ENCODE peak calls at places on chromosomes 1 and 21, in four cellular contexts. V, X, J and H are unnamed samples.

GRCh38 chr1:187961895-187962294 is 1133.1 kb downstream of the PLA2G4A start:
- DNase-seq in V (no peak), X (no peak), J (no peak), H (no peak)

GRCh38 chr1:216173315-216173714 is 249.9 kb downstream of the USH2A start:
- DNase-seq in V (no peak), X (no peak), J (no peak), H (no peak)

GRCh38 chr1:15748690-15749398 is 6.5 kb downstream of the TMEM82 start:
- DNase-seq in V (no peak), X (no peak), J (no peak), H (no peak)

GRCh38 chr1:177511036-177511435 is 340.3 kb downstream of the BRINP2 start:
- DNase-seq in V (no peak), X (no peak), J (peak), H (no peak)

GRCh38 chr1:98119793-98120192 is 199.0 kb upstream of the DPYD start:
- DNase-seq in V (peak), X (no peak), J (peak), H (peak)

GRCh38 chr1:7988576-7988975 is 27.1 kb downstream of the PARK7 start:
- DNase-seq in V (no peak), X (no peak), J (peak), H (no peak)

GRCh38 chr1:151458936-151459330 is 361 bp downstream of the POGZ start:
- DNase-seq in V (peak), X (peak), J (peak), H (peak)

GRCh38 chr1:2103266-2103900 is 53.2 kb downstream of the PRKCZ start:
- DNase-seq in V (no peak), X (no peak), J (no peak), H (no peak)

GRCh38 chr1:24364975-24365678 is 46.0 kb downstream of the GRHL3 start:
- DNase-seq in V (no peak), X (peak), J (peak), H (peak)

GRCh38 chr1:31414692-31415370 is 1.8 kb downstream of the SERINC2 start:
- DNase-seq in V (no peak), X (no peak), J (peak), H (no peak)

GRCh38 chr1:65170511-65171142 is 22.6 kb downstream of the AK4 start:
- DNase-seq in V (no peak), X (peak), J (peak), H (no peak)

GRCh38 chr1:200699871-200700270 is 30.2 kb upstream of the DDX59 start:
- DNase-seq in V (no peak), X (no peak), J (no peak), H (no peak)

GRCh38 chr21:35614412-35614901 is 445.9 kb downstream of the SETD4 start:
- DNase-seq in V (no peak), X (no peak), J (peak), H (no peak)

GRCh38 chr1:21703318-21703963 is 34.3 kb upstream of the RAP1GAP start:
- DNase-seq in V (no peak), X (no peak), J (peak), H (peak)

GRCh38 chr1:216310776-216311175 is 112.5 kb downstream of the USH2A start:
- DNase-seq in V (peak), X (no peak), J (peak), H (peak)

GRCh38 chr1:17624540-17625256 is 85.2 kb downstream of the ARHGEF10L start:
- DNase-seq in V (no peak), X (peak), J (peak), H (peak)

GRCh38 chr1:178620584-178621475 is 104.2 kb upstream of the RALGPS2 start:
- DNase-seq in V (no peak), X (no peak), J (no peak), H (no peak)

GRCh38 chr1:70970407-70970806 is 77.2 kb downstream of the PTGER3 start:
- DNase-seq in V (no peak), X (no peak), J (no peak), H (no peak)

GRCh38 chr1:189619682-189620332 is 857.9 kb downstream of the BRINP3 start:
- DNase-seq in V (no peak), X (no peak), J (peak), H (peak)

GRCh38 chr1:212271823-212272498 is 13.2 kb upstream of the PPP2R5A start:
- DNase-seq in V (no peak), X (no peak), J (no peak), H (no peak)

GRCh38 chr1:247332215-247332900 is 691 bp upstream of the ZNF496 start:
- DNase-seq in V (peak), X (peak), J (peak), H (peak)

GRCh38 chr1:109980324-109981127 is 4.0 kb upstream of the AHCYL1 start:
- DNase-seq in V (no peak), X (no peak), J (no peak), H (peak)

GRCh38 chr1:229058111-229058551 is 212.8 kb upstream of the RAB4A start:
- DNase-seq in V (no peak), X (no peak), J (no peak), H (no peak)

GRCh38 chr1:21451212-21451611 is 11.3 kb downstream of the NBPF3 start:
- DNase-seq in V (no peak), X (no peak), J (peak), H (peak)

GRCh38 chr1:148353461-148354283 is 129.4 kb downstream of the PPIAL4G start:
- DNase-seq in V (no peak), X (no peak), J (peak), H (no peak)

GRCh38 chr21:35911412-35912191 is 148.7 kb downstream of the SETD4 start:
- DNase-seq in V (no peak), X (no peak), J (no peak), H (no peak)

GRCh38 chr1:109821831-109822745 is 58.4 kb upstream of the EPS8L3 start:
- DNase-seq in V (no peak), X (peak), J (peak), H (no peak)

GRCh38 chr1:155499953-155500621 is 62.5 kb downstream of the ASH1L start:
- DNase-seq in V (no peak), X (no peak), J (peak), H (no peak)

GRCh38 chr1:93695411-93696005 is 13.9 kb upstream of the BCAR3 start:
- DNase-seq in V (no peak), X (no peak), J (no peak), H (no peak)